ENCODE peak calls at places on chromosomes 11 and 22, in ten cellular contexts. B, Z, R, H, Y, T, G, L, E and P are unnamed samples.

GRCh38 chr22:46042786-46043185 is 65.8 kb upstream of the WNT7B start:
- DNase-seq in B (no peak), Z (no peak), R (no peak), H (peak; percentile 32), Y (peak; percentile 19), T (no peak), G (no peak), L (no peak), E (no peak), P (no peak)

GRCh38 chr11:32374261-32374711 is 61.1 kb downstream of the WT1 start:
- DNase-seq in B (no peak), Z (peak; percentile 37), R (peak; percentile 85), H (peak; percentile 15), Y (no peak), T (peak; percentile 48), G (peak; percentile 96), L (peak; percentile 13), E (no peak), P (no peak)

GRCh38 chr11:130585545-130585944 is 137.1 kb downstream of the ADAMTS15 start:
- DNase-seq in B (no peak), Z (peak; percentile 75), R (no peak), H (no peak), Y (no peak), T (no peak), G (no peak), L (no peak), E (no peak), P (no peak)

GRCh38 chr11:9738126-9738525 is 74.2 kb downstream of the SWAP70 start:
- DNase-seq in B (no peak), Z (no peak), R (no peak), H (no peak), Y (no peak), T (peak; percentile 30), G (no peak), L (no peak), E (no peak), P (no peak)

GRCh38 chr11:89381094-89381493 is 110.1 kb downstream of the NOX4 start:
- DNase-seq in B (peak; percentile 33), Z (peak; percentile 80), R (no peak), H (peak; percentile 98), Y (no peak), T (no peak), G (no peak), L (no peak), E (no peak), P (peak; percentile 67)

GRCh38 chr11:22465620-22466019 is 127.4 kb downstream of the SLC17A6 start:
- DNase-seq in B (no peak), Z (no peak), R (no peak), H (peak; percentile 38), Y (no peak), T (no peak), G (no peak), L (no peak), E (no peak), P (no peak)

GRCh38 chr11:17748761-17749721 is 14.5 kb downstream of the KCNC1 start:
- DNase-seq in B (peak; percentile 19), Z (no peak), R (no peak), H (no peak), Y (no peak), T (no peak), G (no peak), L (no peak), E (peak; percentile 30), P (no peak)

GRCh38 chr11:2207773-2208621 is 36.4 kb upstream of the TH start:
- DNase-seq in B (no peak), Z (no peak), R (no peak), H (no peak), Y (peak; percentile 7), T (no peak), G (no peak), L (no peak), E (no peak), P (peak; percentile 42)

GRCh38 chr22:47000256-47000655 is 237.8 kb downstream of the TBC1D22A start:
- DNase-seq in B (no peak), Z (no peak), R (no peak), H (no peak), Y (no peak), T (no peak), G (no peak), L (no peak), E (no peak), P (no peak)

GRCh38 chr11:3832816-3833215 is 7.9 kb downstream of the RHOG start:
- DNase-seq in B (peak; percentile 10), Z (no peak), R (no peak), H (no peak), Y (no peak), T (no peak), G (no peak), L (no peak), E (no peak), P (no peak)
- H3K4me1 ChIP-seq in B (peaks cover 49% of the 10 kb centered on the region), Z (no peaks in the 10 kb centered on the region), R (peaks cover 4% of the 10 kb centered on the region), H (peaks cover 11% of the 10 kb centered on the region), Y (no peaks in the 10 kb centered on the region), T (peaks cover 65% of the 10 kb centered on the region), G (peaks cover 59% of the 10 kb centered on the region), L (peaks cover 18% of the 10 kb centered on the region), E (peaks cover 83% of the 10 kb centered on the region), P (no peaks in the 10 kb centered on the region)

DNA sequence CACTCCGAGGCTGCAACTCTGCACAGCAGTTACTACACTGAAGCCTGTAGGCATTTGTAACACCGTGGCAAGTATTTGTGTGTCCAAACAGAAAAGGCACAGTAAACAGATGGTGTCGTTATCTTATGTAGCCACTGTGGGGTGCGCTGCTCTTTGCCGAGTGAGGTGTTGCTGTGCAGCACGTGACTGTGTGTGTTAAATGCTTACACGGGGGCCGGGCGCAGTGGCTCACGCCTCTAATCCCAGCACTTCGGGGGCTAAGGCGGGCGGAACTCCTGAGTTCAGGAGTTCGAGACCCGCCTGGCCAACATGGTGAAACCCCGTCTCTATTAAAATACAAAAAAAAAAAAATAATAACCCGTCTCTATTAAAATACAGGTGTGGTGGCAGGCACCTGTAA is 11.5 kb downstream of the ZBED4 start:
- DNase-seq in B (no peak), Z (no peak), R (no peak), H (no peak), Y (no peak), T (peak; percentile 5), G (no peak), L (no peak), E (no peak), P (no peak)
- H3K4me1 ChIP-seq in B (no peaks in the 10 kb centered on the region), Z (no peaks in the 10 kb centered on the region), R (no peaks in the 10 kb centered on the region), H (no peaks in the 10 kb centered on the region), Y (no peaks in the 10 kb centered on the region), T (no peaks in the 10 kb centered on the region), G (no peaks in the 10 kb centered on the region), L (peaks cover 7% of the 10 kb centered on the region), E (peaks cover 36% of the 10 kb centered on the region), P (no peaks in the 10 kb centered on the region)

GRCh38 chr11:133984828-133985227 is 28.1 kb upstream of the IGSF9B start:
- DNase-seq in B (no peak), Z (no peak), R (no peak), H (no peak), Y (no peak), T (no peak), G (peak; percentile 64), L (no peak), E (no peak), P (no peak)

GRCh38 chr11:133983660-133984316 is 27.0 kb upstream of the IGSF9B start:
- DNase-seq in B (no peak), Z (no peak), R (no peak), H (no peak), Y (no peak), T (no peak), G (no peak), L (no peak), E (no peak), P (no peak)

GRCh38 chr11:133982151-133982550 is 25.4 kb upstream of the IGSF9B start:
- DNase-seq in B (no peak), Z (no peak), R (no peak), H (no peak), Y (no peak), T (no peak), G (no peak), L (no peak), E (no peak), P (no peak)

GRCh38 chr11:133981156-133981555 is 24.4 kb upstream of the IGSF9B start:
- DNase-seq in B (peak; percentile 65), Z (no peak), R (no peak), H (no peak), Y (no peak), T (no peak), G (no peak), L (no peak), E (no peak), P (peak; percentile 70)

GRCh38 chr11:133982901-133983300 is 26.1 kb upstream of the IGSF9B start:
- DNase-seq in B (no peak), Z (no peak), R (no peak), H (no peak), Y (no peak), T (no peak), G (no peak), L (no peak), E (no peak), P (no peak)
- H3K4me1 ChIP-seq in B (no peaks in the 10 kb centered on the region), Z (no peaks in the 10 kb centered on the region), R (no peaks in the 10 kb centered on the region), H (no peaks in the 10 kb centered on the region), Y (no peaks in the 10 kb centered on the region), T (no peaks in the 10 kb centered on the region), G (peaks cover 38% of the 10 kb centered on the region), L (no peaks in the 10 kb centered on the region), E (no peaks in the 10 kb centered on the region), P (no peaks in the 10 kb centered on the region)

GRCh38 chr11:73152086-73152853 is 10.2 kb upstream of the FCHSD2 start:
- DNase-seq in B (no peak), Z (no peak), R (no peak), H (no peak), Y (no peak), T (peak; percentile 26), G (peak; percentile 75), L (no peak), E (no peak), P (no peak)

GRCh38 chr11:73152861-73153483 is 10.9 kb upstream of the FCHSD2 start:
- DNase-seq in B (no peak), Z (peak; percentile 16), R (no peak), H (no peak), Y (no peak), T (peak; percentile 73), G (peak; percentile 98), L (no peak), E (peak; percentile 59), P (no peak)

GRCh38 chr11:73156114-73156513 is 14.0 kb upstream of the FCHSD2 start:
- DNase-seq in B (no peak), Z (no peak), R (no peak), H (no peak), Y (no peak), T (no peak), G (no peak), L (no peak), E (no peak), P (no peak)

GRCh38 chr11:73156686-73157085 is 14.6 kb upstream of the FCHSD2 start:
- DNase-seq in B (no peak), Z (no peak), R (no peak), H (no peak), Y (no peak), T (no peak), G (no peak), L (no peak), E (no peak), P (no peak)

DNA sequence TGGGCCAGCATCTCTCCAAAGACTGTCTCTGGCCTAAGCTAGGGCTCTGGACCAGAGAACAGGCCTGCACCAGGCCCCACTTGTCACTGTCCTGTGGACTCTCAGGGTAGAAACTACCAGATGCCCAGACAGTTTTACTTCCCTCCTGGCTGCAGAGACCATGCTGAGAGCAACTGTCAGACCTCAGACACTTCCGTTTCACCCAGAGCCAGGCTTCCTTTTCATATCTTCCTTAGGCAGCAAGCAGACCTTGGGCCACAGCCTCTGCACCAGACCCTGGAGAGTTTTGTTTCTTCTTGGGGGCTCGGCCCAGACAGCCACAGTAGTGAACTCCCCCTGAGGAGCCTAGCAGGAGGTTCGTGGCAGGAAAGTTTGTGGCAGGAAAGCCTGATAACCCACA is 12.1 kb upstream of the FCHSD2 start:
- DNase-seq in B (no peak), Z (no peak), R (no peak), H (no peak), Y (peak; percentile 7), T (peak; percentile 67), G (peak; percentile 91), L (no peak), E (peak; percentile 50), P (no peak)
- H3K4me1 ChIP-seq in B (peaks cover 10% of the 10 kb centered on the region), Z (no peaks in the 10 kb centered on the region), R (peaks cover 9% of the 10 kb centered on the region), H (peaks cover 30% of the 10 kb centered on the region), Y (no peaks in the 10 kb centered on the region), T (peaks cover 33% of the 10 kb centered on the region), G (peaks cover 95% of the 10 kb centered on the region), L (no peaks in the 10 kb centered on the region), E (peaks cover 47% of the 10 kb centered on the region), P (peaks cover 78% of the 10 kb centered on the region)